ENCODE peak calls at places on chromosomes 4 and X, in nine cellular contexts. One of them, this sample, is unnamed. For H3K9me3, the result is how much of the 10 kb centered on the place peaks cover.

GRCh38 chr4:116925900-116926457 is 159.4 kb downstream of the TRAM1L1 start:
- DNase-seq in K562: no peak
- DNase-seq in heart left ventricle: no peak
- DNase-seq in breast epithelium: no peak
- DNase-seq in tibial nerve: no peak
- DNase-seq in HepG2: no peak
- DNase-seq in A549: no peak
- DNase-seq in sigmoid colon: peak
- DNase-seq in ovary: peak
- DNase-seq in this sample: peak

GRCh38 chrX:108156934-108157466 is 65.4 kb downstream of the ATG4A start:
- DNase-seq in K562: no peak
- DNase-seq in A549: no peak
- DNase-seq in HepG2: no peak
- DNase-seq in breast epithelium: no peak
- DNase-seq in tibial nerve: no peak
- DNase-seq in ovary: no peak
- DNase-seq in heart left ventricle: no peak
- DNase-seq in sigmoid colon: no peak
- DNase-seq in this sample: no peak

GRCh38 chrX:11196476-11196875 is 85.3 kb downstream of the HCCS start:
- DNase-seq in breast epithelium: no peak
- DNase-seq in ovary: no peak
- DNase-seq in sigmoid colon: no peak
- DNase-seq in HepG2: no peak
- DNase-seq in heart left ventricle: no peak
- DNase-seq in tibial nerve: no peak
- DNase-seq in A549: no peak
- DNase-seq in K562: no peak
- DNase-seq in this sample: no peak

GRCh38 chr4:1012031-1012739 is 759 bp downstream of the FGFRL1 start:
- DNase-seq in breast epithelium: peak
- DNase-seq in ovary: peak
- DNase-seq in K562: peak
- DNase-seq in A549: peak
- DNase-seq in heart left ventricle: no peak
- DNase-seq in sigmoid colon: peak
- DNase-seq in HepG2: peak
- DNase-seq in tibial nerve: peak
- DNase-seq in this sample: no peak

GRCh38 chrX:109533631-109534030 is 3.0 kb upstream of the NXT2 start:
- DNase-seq in sigmoid colon: no peak
- DNase-seq in heart left ventricle: no peak
- DNase-seq in A549: no peak
- DNase-seq in breast epithelium: no peak
- DNase-seq in K562: no peak
- DNase-seq in ovary: no peak
- DNase-seq in tibial nerve: no peak
- DNase-seq in HepG2: no peak
- DNase-seq in this sample: peak

GRCh38 chrX:108353452-108353851 is 84.8 kb downstream of the COL4A6 start:
- DNase-seq in K562: no peak
- DNase-seq in tibial nerve: no peak
- DNase-seq in heart left ventricle: no peak
- DNase-seq in HepG2: no peak
- DNase-seq in ovary: no peak
- DNase-seq in A549: no peak
- DNase-seq in sigmoid colon: no peak
- DNase-seq in breast epithelium: no peak
- DNase-seq in this sample: no peak

GRCh38 chr4:35151816-35152572 is 1092.3 kb downstream of the ARAP2 start:
- DNase-seq in HepG2: peak
- DNase-seq in breast epithelium: no peak
- DNase-seq in heart left ventricle: no peak
- DNase-seq in tibial nerve: no peak
- DNase-seq in sigmoid colon: no peak
- DNase-seq in K562: peak
- DNase-seq in ovary: no peak
- DNase-seq in A549: peak
- DNase-seq in this sample: peak

GRCh38 chr4:7339751-7340552 is 94.8 kb downstream of the PSAPL1 start:
- DNase-seq in sigmoid colon: no peak
- DNase-seq in ovary: no peak
- DNase-seq in heart left ventricle: no peak
- DNase-seq in HepG2: no peak
- DNase-seq in tibial nerve: no peak
- DNase-seq in K562: no peak
- DNase-seq in A549: no peak
- DNase-seq in breast epithelium: no peak
- DNase-seq in this sample: no peak

GRCh38 chr4:176262243-176262642 is 6.8 kb downstream of the ASB5 start:
- DNase-seq in K562: no peak
- DNase-seq in sigmoid colon: no peak
- DNase-seq in breast epithelium: no peak
- DNase-seq in ovary: no peak
- DNase-seq in HepG2: no peak
- DNase-seq in tibial nerve: no peak
- DNase-seq in A549: no peak
- DNase-seq in heart left ventricle: no peak
- DNase-seq in this sample: no peak

GRCh38 chr4:85370400-85371032 is 104.4 kb upstream of the ARHGAP24 start:
- DNase-seq in ovary: no peak
- DNase-seq in tibial nerve: no peak
- DNase-seq in breast epithelium: no peak
- DNase-seq in sigmoid colon: no peak
- DNase-seq in A549: peak
- DNase-seq in HepG2: peak
- DNase-seq in heart left ventricle: peak
- DNase-seq in K562: peak
- DNase-seq in this sample: peak

GRCh38 chr4:21002976-21003375 is 302.7 kb downstream of the PACRGL start:
- DNase-seq in K562: no peak
- DNase-seq in ovary: no peak
- DNase-seq in breast epithelium: no peak
- DNase-seq in A549: no peak
- DNase-seq in tibial nerve: no peak
- DNase-seq in HepG2: no peak
- DNase-seq in heart left ventricle: no peak
- DNase-seq in sigmoid colon: no peak
- DNase-seq in this sample: no peak

GRCh38 chr4:153521995-153522799 is 56.0 kb downstream of the TMEM131L start:
- DNase-seq in HepG2: no peak
- DNase-seq in ovary: no peak
- DNase-seq in breast epithelium: no peak
- DNase-seq in A549: no peak
- DNase-seq in K562: no peak
- DNase-seq in tibial nerve: no peak
- DNase-seq in heart left ventricle: no peak
- DNase-seq in sigmoid colon: no peak
- DNase-seq in this sample: no peak

GRCh38 chr4:176883681-176884418 is 91.1 kb upstream of the VEGFC start:
- DNase-seq in heart left ventricle: no peak
- DNase-seq in HepG2: no peak
- DNase-seq in tibial nerve: no peak
- DNase-seq in sigmoid colon: no peak
- DNase-seq in K562: no peak
- DNase-seq in A549: peak
- DNase-seq in ovary: no peak
- DNase-seq in breast epithelium: no peak
- DNase-seq in this sample: no peak

GRCh38 chr4:8900588-8900987 is 28.9 kb upstream of the HMX1 start:
- DNase-seq in A549: no peak
- DNase-seq in HepG2: no peak
- DNase-seq in K562: no peak
- DNase-seq in breast epithelium: no peak
- DNase-seq in tibial nerve: no peak
- DNase-seq in ovary: no peak
- DNase-seq in heart left ventricle: no peak
- DNase-seq in sigmoid colon: no peak
- DNase-seq in this sample: no peak

DNA sequence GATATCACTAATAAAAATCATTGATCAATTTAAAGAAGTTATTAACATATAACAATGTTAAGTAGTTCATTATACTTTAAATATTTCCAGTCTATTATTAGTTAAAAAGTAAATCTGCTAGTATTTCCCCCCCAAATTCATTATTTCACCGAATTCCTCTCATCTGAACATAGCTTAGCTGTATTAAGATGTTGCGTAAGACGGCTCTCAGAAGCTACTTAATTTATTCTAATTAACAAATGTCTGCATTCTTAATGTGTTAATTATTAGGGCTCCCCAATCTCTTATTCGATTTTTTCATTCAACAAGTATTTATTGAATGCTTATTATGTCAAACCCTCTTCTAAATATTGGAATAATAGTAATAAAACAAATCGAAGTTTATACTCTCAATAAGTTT is 290.7 kb downstream of the TRIML1 start:
- DNase-seq in K562: no peak
- DNase-seq in tibial nerve: no peak
- DNase-seq in breast epithelium: no peak
- DNase-seq in sigmoid colon: no peak
- DNase-seq in HepG2: no peak
- DNase-seq in ovary: no peak
- DNase-seq in A549: no peak
- DNase-seq in heart left ventricle: no peak
- DNase-seq in this sample: no peak
- H3K27ac ChIP-seq in K562: no peak
- H3K27ac ChIP-seq in tibial nerve: no peak
- H3K27ac ChIP-seq in breast epithelium: no peak
- H3K27ac ChIP-seq in sigmoid colon: no peak
- H3K27ac ChIP-seq in HepG2: no peak
- H3K27ac ChIP-seq in ovary: no peak
- H3K27ac ChIP-seq in A549: peak
- H3K27ac ChIP-seq in heart left ventricle: no peak
- H3K27ac ChIP-seq in this sample: no peak

DNA sequence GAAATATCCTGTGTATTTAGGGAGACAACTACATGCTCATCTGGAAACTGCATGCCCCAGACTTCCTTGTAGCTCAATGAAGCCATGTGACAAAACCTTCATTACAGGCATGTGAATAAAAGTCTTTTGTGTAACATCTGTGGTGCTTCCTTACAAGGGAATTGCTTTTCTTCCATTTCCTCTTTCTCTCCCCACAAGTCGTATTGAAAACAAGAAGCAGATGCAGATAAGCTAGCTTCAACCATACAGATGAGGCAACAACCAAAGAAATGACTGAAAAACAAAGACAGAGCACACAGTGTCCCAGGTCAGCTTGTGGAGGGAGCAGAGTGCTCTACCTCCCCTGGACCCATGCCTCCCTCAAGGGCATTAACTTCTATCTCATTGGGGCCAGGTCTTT is 115.8 kb upstream of the INPP4B start:
- DNase-seq in ovary: no peak
- DNase-seq in HepG2: no peak
- DNase-seq in tibial nerve: no peak
- DNase-seq in sigmoid colon: no peak
- DNase-seq in breast epithelium: no peak
- DNase-seq in A549: no peak
- DNase-seq in K562: no peak
- DNase-seq in heart left ventricle: no peak
- DNase-seq in this sample: peak
- TF ChIP-seq POLR2A in ovary: no peak
- TF ChIP-seq POLR2A in HepG2: no peak
- TF ChIP-seq POLR2A in tibial nerve: no peak
- TF ChIP-seq POLR2A in sigmoid colon: no peak
- TF ChIP-seq POLR2A in breast epithelium: no peak
- TF ChIP-seq POLR2A in A549: no peak
- TF ChIP-seq POLR2A in K562: no peak
- TF ChIP-seq POLR2A in heart left ventricle: no peak
- TF ChIP-seq POLR2A in this sample: no peak

DNA sequence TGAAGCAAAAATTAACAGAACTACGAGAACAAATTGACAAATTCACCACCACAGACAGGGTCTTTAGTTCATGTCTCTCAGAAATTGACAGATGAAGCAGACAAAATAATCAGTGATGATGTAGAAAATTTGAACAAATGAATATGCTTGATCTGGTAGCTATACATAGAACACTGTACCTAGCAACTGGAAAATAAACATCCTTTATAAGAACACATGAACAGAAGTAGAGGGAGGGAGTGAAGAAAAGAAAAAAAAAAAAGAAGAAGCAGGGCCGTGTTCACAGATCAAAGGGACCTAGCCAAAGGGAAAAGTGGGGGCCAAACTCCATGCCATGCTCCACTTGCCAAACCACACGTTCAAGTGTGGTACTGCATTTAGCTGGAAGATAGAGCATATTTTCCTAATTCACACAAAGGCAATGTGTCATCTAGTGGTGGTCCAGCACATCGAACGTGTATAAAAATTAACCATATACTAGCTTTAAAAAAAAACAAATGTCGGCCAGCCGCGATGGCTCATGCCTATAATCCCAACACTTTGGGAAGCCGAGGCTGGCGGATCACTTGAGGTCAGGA is 5.6 kb upstream of the THOC2 start:
- DNase-seq in HepG2: no peak
- DNase-seq in ovary: no peak
- DNase-seq in A549: peak
- DNase-seq in breast epithelium: no peak
- DNase-seq in tibial nerve: no peak
- DNase-seq in sigmoid colon: no peak
- DNase-seq in K562: no peak
- DNase-seq in heart left ventricle: no peak
- DNase-seq in this sample: no peak
- H3K9me3 ChIP-seq in HepG2: under half
- H3K9me3 ChIP-seq in ovary: under half
- H3K9me3 ChIP-seq in A549: under half
- H3K9me3 ChIP-seq in breast epithelium: under half
- H3K9me3 ChIP-seq in tibial nerve: under half
- H3K9me3 ChIP-seq in sigmoid colon: under half
- H3K9me3 ChIP-seq in K562: under half
- H3K9me3 ChIP-seq in heart left ventricle: under half
- H3K9me3 ChIP-seq in this sample: under half

GRCh38 chrX:38273453-38273852 is 52.8 kb upstream of the SRPX start:
- DNase-seq in tibial nerve: no peak
- DNase-seq in heart left ventricle: no peak
- DNase-seq in HepG2: no peak
- DNase-seq in A549: no peak
- DNase-seq in K562: no peak
- DNase-seq in breast epithelium: no peak
- DNase-seq in sigmoid colon: no peak
- DNase-seq in ovary: no peak
- DNase-seq in this sample: no peak

GRCh38 chrX:38275615-38276014 is 51.7 kb downstream of the RPGR start:
- DNase-seq in tibial nerve: no peak
- DNase-seq in A549: peak
- DNase-seq in heart left ventricle: no peak
- DNase-seq in breast epithelium: no peak
- DNase-seq in ovary: no peak
- DNase-seq in sigmoid colon: no peak
- DNase-seq in HepG2: peak
- DNase-seq in K562: no peak
- DNase-seq in this sample: no peak

GRCh38 chrX:38277136-38277535 is 50.2 kb downstream of the RPGR start:
- DNase-seq in sigmoid colon: no peak
- DNase-seq in K562: no peak
- DNase-seq in heart left ventricle: no peak
- DNase-seq in HepG2: no peak
- DNase-seq in tibial nerve: no peak
- DNase-seq in A549: peak
- DNase-seq in ovary: no peak
- DNase-seq in breast epithelium: no peak
- DNase-seq in this sample: no peak

GRCh38 chrX:38276089-38276488 is 51.2 kb downstream of the RPGR start:
- DNase-seq in ovary: no peak
- DNase-seq in tibial nerve: no peak
- DNase-seq in breast epithelium: no peak
- DNase-seq in heart left ventricle: no peak
- DNase-seq in K562: no peak
- DNase-seq in A549: peak
- DNase-seq in sigmoid colon: no peak
- DNase-seq in HepG2: no peak
- DNase-seq in this sample: no peak

GRCh38 chrX:38271154-38271716 is 50.6 kb upstream of the SRPX start:
- DNase-seq in K562: no peak
- DNase-seq in sigmoid colon: no peak
- DNase-seq in A549: no peak
- DNase-seq in heart left ventricle: no peak
- DNase-seq in breast epithelium: no peak
- DNase-seq in ovary: no peak
- DNase-seq in HepG2: no peak
- DNase-seq in tibial nerve: no peak
- DNase-seq in this sample: no peak
- H3K27ac ChIP-seq in K562: no peak
- H3K27ac ChIP-seq in sigmoid colon: no peak
- H3K27ac ChIP-seq in A549: no peak
- H3K27ac ChIP-seq in heart left ventricle: no peak
- H3K27ac ChIP-seq in breast epithelium: no peak
- H3K27ac ChIP-seq in ovary: no peak
- H3K27ac ChIP-seq in HepG2: no peak
- H3K27ac ChIP-seq in tibial nerve: no peak
- H3K27ac ChIP-seq in this sample: no peak